ENCODE peak calls at places on chromosome 1, in four cellular contexts. One of them, this sample, is unnamed.

GRCh38 chr1:2270260-2271100 is 42.4 kb downstream of the SKI start:
- DNase-seq in kidney glomerular epithelial cell: no peak
- DNase-seq in H4: no peak
- DNase-seq in cardiac muscle cell: peak
- DNase-seq in this sample: no peak

GRCh38 chr1:115293899-115294298 is 44.1 kb downstream of the NGF start:
- DNase-seq in kidney glomerular epithelial cell: no peak
- DNase-seq in cardiac muscle cell: no peak
- DNase-seq in H4: no peak
- DNase-seq in this sample: no peak

GRCh38 chr1:209835782-209836298 is 8.1 kb downstream of the UTP25 start:
- DNase-seq in kidney glomerular epithelial cell: no peak
- DNase-seq in cardiac muscle cell: peak
- DNase-seq in H4: no peak
- DNase-seq in this sample: no peak

GRCh38 chr1:153679337-153680119 is 1.0 kb downstream of the NPR1 start:
- DNase-seq in cardiac muscle cell: peak
- DNase-seq in kidney glomerular epithelial cell: no peak
- DNase-seq in H4: no peak
- DNase-seq in this sample: no peak

GRCh38 chr1:227949341-227949921 is 1.7 kb upstream of the WNT9A start:
- DNase-seq in kidney glomerular epithelial cell: no peak
- DNase-seq in H4: no peak
- DNase-seq in cardiac muscle cell: no peak
- DNase-seq in this sample: no peak

GRCh38 chr1:243253211-243253926 is 1.7 kb downstream of the CEP170 start:
- DNase-seq in kidney glomerular epithelial cell: no peak
- DNase-seq in H4: no peak
- DNase-seq in cardiac muscle cell: no peak
- DNase-seq in this sample: no peak

GRCh38 chr1:151838491-151839412 is 868 bp downstream of the C2CD4D start:
- DNase-seq in cardiac muscle cell: no peak
- DNase-seq in kidney glomerular epithelial cell: no peak
- DNase-seq in H4: no peak
- DNase-seq in this sample: peak

GRCh38 chr1:50822035-50822776 is 137.9 kb downstream of the FAF1 start:
- DNase-seq in kidney glomerular epithelial cell: no peak
- DNase-seq in cardiac muscle cell: peak
- DNase-seq in H4: no peak
- DNase-seq in this sample: no peak

GRCh38 chr1:234607091-234608025 is 2.6 kb downstream of the IRF2BP2 start:
- DNase-seq in kidney glomerular epithelial cell: peak
- DNase-seq in cardiac muscle cell: peak
- DNase-seq in H4: peak
- DNase-seq in this sample: no peak

GRCh38 chr1:89553195-89553584 is 28.6 kb downstream of the LRRC8B start:
- DNase-seq in H4: no peak
- DNase-seq in cardiac muscle cell: no peak
- DNase-seq in kidney glomerular epithelial cell: no peak
- DNase-seq in this sample: no peak

GRCh38 chr1:21182181-21182711 is 5.5 kb upstream of the EIF4G3 start:
- DNase-seq in H4: no peak
- DNase-seq in kidney glomerular epithelial cell: no peak
- DNase-seq in cardiac muscle cell: no peak
- DNase-seq in this sample: no peak

GRCh38 chr1:34164510-34165381 is at the start of gene CSMD2:
- DNase-seq in cardiac muscle cell: peak
- DNase-seq in H4: no peak
- DNase-seq in kidney glomerular epithelial cell: no peak
- DNase-seq in this sample: no peak

GRCh38 chr1:58931024-58931423 is 147.2 kb upstream of the JUN start:
- DNase-seq in cardiac muscle cell: no peak
- DNase-seq in kidney glomerular epithelial cell: no peak
- DNase-seq in H4: no peak
- DNase-seq in this sample: no peak

GRCh38 chr1:24366707-24367106 is 46.9 kb downstream of the STPG1 start:
- DNase-seq in H4: no peak
- DNase-seq in kidney glomerular epithelial cell: no peak
- DNase-seq in cardiac muscle cell: no peak
- DNase-seq in this sample: no peak

GRCh38 chr1:3350441-3351261 is 103.8 kb upstream of the ARHGEF16 start:
- DNase-seq in H4: no peak
- DNase-seq in kidney glomerular epithelial cell: no peak
- DNase-seq in cardiac muscle cell: no peak
- DNase-seq in this sample: no peak

GRCh38 chr1:10170362-10170665 is 40.1 kb upstream of the KIF1B start:
- DNase-seq in kidney glomerular epithelial cell: no peak
- DNase-seq in cardiac muscle cell: no peak
- DNase-seq in H4: peak
- DNase-seq in this sample: no peak

GRCh38 chr1:238052496-238053266 is 162.0 kb upstream of the ZP4 start:
- DNase-seq in kidney glomerular epithelial cell: no peak
- DNase-seq in H4: no peak
- DNase-seq in cardiac muscle cell: no peak
- DNase-seq in this sample: no peak

GRCh38 chr1:13732971-13733667 is 33.1 kb downstream of the PRDM2 start:
- DNase-seq in kidney glomerular epithelial cell: no peak
- DNase-seq in H4: no peak
- DNase-seq in cardiac muscle cell: no peak
- DNase-seq in this sample: no peak

GRCh38 chr1:49416758-49417157 is 607.0 kb downstream of the AGBL4 start:
- DNase-seq in cardiac muscle cell: no peak
- DNase-seq in kidney glomerular epithelial cell: no peak
- DNase-seq in H4: no peak
- DNase-seq in this sample: no peak

GRCh38 chr1:198771562-198772153 is 132.8 kb downstream of the PTPRC start:
- DNase-seq in H4: peak
- DNase-seq in cardiac muscle cell: peak
- DNase-seq in kidney glomerular epithelial cell: peak
- DNase-seq in this sample: no peak

GRCh38 chr1:78092686-78093085 is 46.9 kb downstream of the GIPC2 start:
- DNase-seq in H4: peak
- DNase-seq in kidney glomerular epithelial cell: no peak
- DNase-seq in cardiac muscle cell: no peak
- DNase-seq in this sample: no peak

GRCh38 chr1:88973520-88974137 is 18.8 kb downstream of the KYAT3 start:
- DNase-seq in kidney glomerular epithelial cell: peak
- DNase-seq in H4: no peak
- DNase-seq in cardiac muscle cell: peak
- DNase-seq in this sample: no peak

GRCh38 chr1:22621761-22622160 is 14.7 kb upstream of the C1QA start:
- DNase-seq in cardiac muscle cell: no peak
- DNase-seq in kidney glomerular epithelial cell: no peak
- DNase-seq in H4: no peak
- DNase-seq in this sample: no peak

GRCh38 chr1:71080178-71080781 is 555 bp downstream of the ZRANB2 start:
- DNase-seq in kidney glomerular epithelial cell: no peak
- DNase-seq in cardiac muscle cell: peak
- DNase-seq in H4: peak
- DNase-seq in this sample: no peak

GRCh38 chr1:230930986-230931385 is 47.7 kb downstream of the TTC13 start:
- DNase-seq in H4: no peak
- DNase-seq in cardiac muscle cell: no peak
- DNase-seq in kidney glomerular epithelial cell: no peak
- DNase-seq in this sample: no peak